ENCODE peak calls at places on chromosomes 4 and X, in seven cellular contexts. O is pancreas; M is CD8-positive, alpha-beta T cell; H is nephron progenitor cell; A is glutamatergic neuron; C is upper lobe of left lung; W is GM12865. I is an unnamed sample.

GRCh38 chr4:47839259-47839658 is 1.4 kb upstream of the CORIN start:
- DNase-seq in O (no peak), M (no peak), H (no peak), A (peak; percentile 27), C (no peak), W (peak; percentile 78), I (no peak)

GRCh38 chr4:7327341-7327885 is 107.3 kb downstream of the PSAPL1 start:
- DNase-seq in O (peak; percentile 27), M (no peak), H (no peak), A (no peak), C (peak; percentile 48), W (no peak), I (no peak)

GRCh38 chr4:38125816-38126215 is 165.6 kb downstream of the PTTG2 start:
- DNase-seq in O (no peak), M (no peak), H (no peak), A (no peak), C (peak; percentile 37), W (no peak), I (no peak)

GRCh38 chrX:40755291-40756249 is 20.2 kb upstream of the MED14 start:
- DNase-seq in O (no peak), M (no peak), H (no peak), A (no peak), C (no peak), W (no peak), I (no peak)

GRCh38 chr4:7970031-7970946 is 30.6 kb upstream of the AFAP1 start:
- DNase-seq in O (no peak), M (peak; percentile 51), H (no peak), A (no peak), C (peak; percentile 41), W (peak; percentile 68), I (no peak)

GRCh38 chr4:93337196-93337595 is 491.4 kb upstream of the ATOH1 start:
- DNase-seq in O (no peak), M (no peak), H (no peak), A (no peak), C (no peak), W (no peak), I (no peak)

GRCh38 chr4:107247738-107248137 is 211.6 kb upstream of the DKK2 start:
- DNase-seq in O (no peak), M (no peak), H (no peak), A (no peak), C (no peak), W (no peak), I (no peak)

GRCh38 chr4:58688603-58689002 is 1578.4 kb upstream of the IGFBP7 start:
- DNase-seq in O (no peak), M (no peak), H (no peak), A (no peak), C (no peak), W (no peak), I (no peak)

GRCh38 chrX:111302284-111302683 is 32.0 kb upstream of the CAPN6 start:
- DNase-seq in O (no peak), M (no peak), H (no peak), A (no peak), C (no peak), W (no peak), I (no peak)

GRCh38 chrX:139924069-139924695 is 8.7 kb downstream of the ATP11C start:
- DNase-seq in O (no peak), M (no peak), H (no peak), A (no peak), C (no peak), W (no peak), I (no peak)

GRCh38 chr4:94636004-94636403 is 121.8 kb upstream of the BMPR1B start:
- DNase-seq in O (no peak), M (no peak), H (no peak), A (no peak), C (no peak), W (no peak), I (no peak)

GRCh38 chr4:90841676-90842075 is 714.5 kb downstream of the CCSER1 start:
- DNase-seq in O (no peak), M (no peak), H (no peak), A (no peak), C (no peak), W (no peak), I (no peak)

GRCh38 chr4:39978378-39978775 is 666 bp upstream of the PDS5A start:
- DNase-seq in O (no peak), M (no peak), H (no peak), A (no peak), C (no peak), W (no peak), I (no peak)

GRCh38 chr4:55321707-55322264 is 24.3 kb upstream of the SRD5A3 start:
- DNase-seq in O (no peak), M (peak; percentile 40), H (peak; percentile 82), A (peak; percentile 75), C (peak; percentile 67), W (peak; percentile 59), I (peak; percentile 66)

GRCh38 chr4:108881190-108881589 is 118.3 kb upstream of the ETNPPL start:
- DNase-seq in O (no peak), M (no peak), H (no peak), A (no peak), C (no peak), W (no peak), I (no peak)

GRCh38 chrX:70969635-70970481 is 39.0 kb upstream of the SLC7A3 start:
- DNase-seq in O (no peak), M (no peak), H (no peak), A (no peak), C (no peak), W (peak; percentile 0), I (no peak)

GRCh38 chrX:70973221-70973620 is 42.3 kb upstream of the SLC7A3 start:
- DNase-seq in O (no peak), M (no peak), H (no peak), A (no peak), C (no peak), W (no peak), I (no peak)

GRCh38 chrX:70970482-70970999 is 39.6 kb upstream of the SLC7A3 start:
- DNase-seq in O (no peak), M (no peak), H (no peak), A (no peak), C (no peak), W (peak; percentile 1), I (no peak)
- TF ChIP-seq CTCF in O (no peak), M (peak; percentile 33), H (peak; percentile 26), A (peak; percentile 32), C (peak; percentile 12), W (peak; percentile 1), I (peak; percentile 41)

DNA sequence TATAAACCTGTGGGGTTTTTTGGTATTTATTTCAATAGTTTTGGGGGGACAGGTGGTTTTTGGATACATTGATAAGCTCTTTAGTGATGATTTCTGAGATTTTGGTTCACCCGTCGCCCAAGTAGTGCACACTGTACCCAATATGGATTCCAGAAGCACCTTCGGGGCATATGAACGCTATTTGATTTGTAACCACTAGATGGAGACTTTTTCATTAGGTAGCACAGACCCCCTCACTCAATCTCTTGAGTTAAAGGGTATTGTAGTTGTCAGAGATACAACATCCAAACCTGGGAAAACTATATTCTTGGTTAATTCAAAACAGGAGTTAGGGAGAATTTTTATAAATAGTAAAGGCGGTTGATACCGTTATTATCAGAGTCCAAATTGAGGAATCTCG is 79.8 kb downstream of the SPANXN3 start:
- DNase-seq in O (no peak), M (no peak), H (peak; percentile 4), A (no peak), C (no peak), W (peak; percentile 20), I (no peak)
- TF ChIP-seq CTCF in O (no peak), M (no peak), H (peak; percentile 56), A (peak; percentile 31), C (no peak), W (peak; percentile 25), I (peak; percentile 41)

GRCh38 chrX:13092455-13092941 is 48.1 kb upstream of the FAM9C start:
- DNase-seq in O (no peak), M (peak; percentile 73), H (no peak), A (no peak), C (peak; percentile 76), W (peak; percentile 92), I (peak; percentile 91)
- TF ChIP-seq CTCF in O (no peak), M (peak; percentile 28), H (no peak), A (no peak), C (no peak), W (peak; percentile 28), I (peak; percentile 68)

GRCh38 chr4:120920666-120921065 is 1.9 kb downstream of the PRDM5 start:
- DNase-seq in O (no peak), M (no peak), H (no peak), A (no peak), C (no peak), W (no peak), I (no peak)

GRCh38 chr4:120921456-120922389 is 803 bp downstream of the PRDM5 start:
- DNase-seq in O (peak; percentile 84), M (peak; percentile 17), H (peak; percentile 68), A (peak; percentile 70), C (peak; percentile 60), W (no peak), I (no peak)

GRCh38 chr4:120923201-120923522 is 636 bp upstream of the PRDM5 start:
- DNase-seq in O (no peak), M (no peak), H (no peak), A (no peak), C (no peak), W (no peak), I (no peak)

GRCh38 chr4:120924931-120925330 is 2.4 kb upstream of the PRDM5 start:
- DNase-seq in O (no peak), M (no peak), H (no peak), A (no peak), C (no peak), W (no peak), I (no peak)

DNA sequence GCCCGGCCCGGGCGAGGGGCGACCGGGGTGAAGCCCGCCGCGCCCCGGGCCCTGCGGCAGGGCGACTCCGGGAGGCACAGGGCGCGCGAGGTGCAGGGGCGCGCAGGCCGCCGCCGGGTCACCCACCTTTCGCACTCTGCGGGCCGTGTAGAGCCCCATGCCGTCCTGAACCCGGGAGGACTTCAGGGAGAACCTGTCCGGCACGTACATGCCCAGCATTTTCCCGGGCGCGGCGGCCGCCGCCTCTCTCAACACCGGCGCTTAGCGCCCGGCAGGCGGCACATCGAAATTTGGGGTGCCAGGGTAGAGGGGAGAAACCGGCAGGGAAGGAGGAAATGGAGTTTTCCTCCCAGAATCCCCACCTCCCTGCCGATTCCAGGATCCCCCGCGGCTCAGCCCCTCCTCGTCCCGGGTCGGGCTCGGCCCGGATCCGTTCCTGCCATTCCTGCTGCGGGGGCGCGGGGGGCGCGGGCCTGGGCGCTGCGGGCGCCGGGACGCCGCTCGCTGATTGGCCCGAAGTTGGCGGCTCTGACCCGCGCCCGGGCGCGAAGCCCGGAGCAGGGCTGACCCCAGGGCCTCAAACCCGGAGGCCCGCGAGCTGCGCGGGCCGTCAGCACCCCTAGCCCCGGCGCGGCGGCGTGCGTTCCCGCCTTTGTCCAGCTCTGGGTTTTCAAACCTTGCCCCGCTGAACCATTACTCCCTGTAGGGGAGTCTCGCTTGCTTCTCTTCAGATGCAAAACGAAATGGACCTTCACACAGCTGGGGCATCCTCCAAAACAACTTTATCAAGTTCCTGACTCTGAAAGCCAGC is at the start of gene PRDM5:
- DNase-seq in O (peak; percentile 83), M (peak; percentile 15), H (peak; percentile 72), A (peak; percentile 57), C (peak; percentile 53), W (no peak), I (no peak)
- TF ChIP-seq CTCF in O (no peak), M (no peak), H (no peak), A (peak; percentile 41), C (peak; percentile 50), W (no peak), I (no peak)

GRCh38 chrX:46381630-46382029 is 163.6 kb downstream of the ZNF674 start:
- DNase-seq in O (no peak), M (peak; percentile 12), H (peak; percentile 22), A (peak; percentile 49), C (no peak), W (peak; percentile 47), I (peak; percentile 23)
- TF ChIP-seq CTCF in O (no peak), M (no peak), H (peak; percentile 47), A (peak; percentile 8), C (no peak), W (peak; percentile 50), I (peak; percentile 54)

I was measured in DND-41.